ENCODE peak calls at places on chromosomes 16 and 17, in six cellular contexts. One of them, this sample, is unnamed.

GRCh38 chr17:2023692-2024571 is 1.2 kb downstream of the RTN4RL1 start:
- DNase-seq in lower lobe of right lung: peak
- DNase-seq in fibroblast of the aortic adventitia: peak
- DNase-seq in IMR-90: peak
- DNase-seq in fibroblast of mammary gland: peak
- DNase-seq in prostate gland: no peak
- DNase-seq in this sample: peak

GRCh38 chr17:18026408-18026776 is 12.6 kb downstream of the ATPAF2 start:
- DNase-seq in fibroblast of mammary gland: peak
- DNase-seq in fibroblast of the aortic adventitia: peak
- DNase-seq in prostate gland: no peak
- DNase-seq in lower lobe of right lung: no peak
- DNase-seq in IMR-90: peak
- DNase-seq in this sample: peak

GRCh38 chr16:88471115-88471514 is 18.0 kb downstream of the ZFPM1 start:
- DNase-seq in lower lobe of right lung: no peak
- DNase-seq in IMR-90: no peak
- DNase-seq in prostate gland: no peak
- DNase-seq in fibroblast of mammary gland: no peak
- DNase-seq in fibroblast of the aortic adventitia: no peak
- DNase-seq in this sample: no peak

GRCh38 chr17:75498726-75499213 is 16.6 kb downstream of the CASKIN2 start:
- DNase-seq in lower lobe of right lung: no peak
- DNase-seq in fibroblast of mammary gland: no peak
- DNase-seq in prostate gland: no peak
- DNase-seq in fibroblast of the aortic adventitia: no peak
- DNase-seq in IMR-90: no peak
- DNase-seq in this sample: no peak

GRCh38 chr16:79609861-79610260 is 9.3 kb upstream of the MAF start:
- DNase-seq in IMR-90: no peak
- DNase-seq in fibroblast of the aortic adventitia: no peak
- DNase-seq in prostate gland: peak
- DNase-seq in lower lobe of right lung: no peak
- DNase-seq in fibroblast of mammary gland: no peak
- DNase-seq in this sample: no peak

GRCh38 chr16:70688266-70688742 is 2.5 kb upstream of the MTSS2 start:
- DNase-seq in fibroblast of the aortic adventitia: peak
- DNase-seq in prostate gland: peak
- DNase-seq in lower lobe of right lung: peak
- DNase-seq in IMR-90: peak
- DNase-seq in fibroblast of mammary gland: peak
- DNase-seq in this sample: no peak

GRCh38 chr17:14923981-14924380 is 341.1 kb downstream of the PMP22 start:
- DNase-seq in prostate gland: no peak
- DNase-seq in lower lobe of right lung: no peak
- DNase-seq in fibroblast of mammary gland: peak
- DNase-seq in fibroblast of the aortic adventitia: no peak
- DNase-seq in IMR-90: peak
- DNase-seq in this sample: peak

GRCh38 chr17:72476134-72476533 is 355.3 kb downstream of the SOX9 start:
- DNase-seq in fibroblast of the aortic adventitia: no peak
- DNase-seq in fibroblast of mammary gland: no peak
- DNase-seq in lower lobe of right lung: no peak
- DNase-seq in IMR-90: no peak
- DNase-seq in prostate gland: no peak
- DNase-seq in this sample: no peak

GRCh38 chr16:70582280-70582978 is 58.8 kb downstream of the SF3B3 start:
- DNase-seq in prostate gland: no peak
- DNase-seq in IMR-90: no peak
- DNase-seq in fibroblast of mammary gland: peak
- DNase-seq in lower lobe of right lung: no peak
- DNase-seq in fibroblast of the aortic adventitia: no peak
- DNase-seq in this sample: no peak

GRCh38 chr17:2398655-2399571 is 1.9 kb downstream of the MNT start:
- DNase-seq in fibroblast of mammary gland: peak
- DNase-seq in fibroblast of the aortic adventitia: peak
- DNase-seq in IMR-90: peak
- DNase-seq in lower lobe of right lung: peak
- DNase-seq in prostate gland: peak
- DNase-seq in this sample: peak

GRCh38 chr17:48882272-48882671 is 10.3 kb upstream of the ATP5MC1 start:
- DNase-seq in prostate gland: no peak
- DNase-seq in IMR-90: no peak
- DNase-seq in lower lobe of right lung: no peak
- DNase-seq in fibroblast of mammary gland: no peak
- DNase-seq in fibroblast of the aortic adventitia: no peak
- DNase-seq in this sample: no peak

GRCh38 chr17:65362826-65363225 is 198.6 kb downstream of the AXIN2 start:
- DNase-seq in IMR-90: peak
- DNase-seq in fibroblast of the aortic adventitia: no peak
- DNase-seq in lower lobe of right lung: no peak
- DNase-seq in prostate gland: no peak
- DNase-seq in fibroblast of mammary gland: peak
- DNase-seq in this sample: no peak

GRCh38 chr16:50224297-50224696 is 42.1 kb upstream of the ADCY7 start:
- DNase-seq in prostate gland: no peak
- DNase-seq in fibroblast of mammary gland: no peak
- DNase-seq in IMR-90: peak
- DNase-seq in fibroblast of the aortic adventitia: no peak
- DNase-seq in lower lobe of right lung: no peak
- DNase-seq in this sample: no peak

GRCh38 chr17:82491196-82491530 is 28.4 kb upstream of the FOXK2 start:
- DNase-seq in fibroblast of mammary gland: no peak
- DNase-seq in lower lobe of right lung: no peak
- DNase-seq in prostate gland: no peak
- DNase-seq in IMR-90: no peak
- DNase-seq in fibroblast of the aortic adventitia: no peak
- DNase-seq in this sample: no peak

GRCh38 chr17:82489851-82490511 is 29.6 kb upstream of the FOXK2 start:
- DNase-seq in lower lobe of right lung: no peak
- DNase-seq in IMR-90: no peak
- DNase-seq in fibroblast of the aortic adventitia: no peak
- DNase-seq in prostate gland: no peak
- DNase-seq in fibroblast of mammary gland: no peak
- DNase-seq in this sample: no peak

GRCh38 chr17:82489117-82489516 is 30.4 kb upstream of the FOXK2 start:
- DNase-seq in fibroblast of mammary gland: peak
- DNase-seq in prostate gland: no peak
- DNase-seq in lower lobe of right lung: no peak
- DNase-seq in fibroblast of the aortic adventitia: peak
- DNase-seq in IMR-90: peak
- DNase-seq in this sample: peak

GRCh38 chr17:82491533-82491932 is 28.0 kb upstream of the FOXK2 start:
- DNase-seq in fibroblast of mammary gland: no peak
- DNase-seq in IMR-90: no peak
- DNase-seq in lower lobe of right lung: no peak
- DNase-seq in prostate gland: no peak
- DNase-seq in fibroblast of the aortic adventitia: no peak
- DNase-seq in this sample: no peak

DNA sequence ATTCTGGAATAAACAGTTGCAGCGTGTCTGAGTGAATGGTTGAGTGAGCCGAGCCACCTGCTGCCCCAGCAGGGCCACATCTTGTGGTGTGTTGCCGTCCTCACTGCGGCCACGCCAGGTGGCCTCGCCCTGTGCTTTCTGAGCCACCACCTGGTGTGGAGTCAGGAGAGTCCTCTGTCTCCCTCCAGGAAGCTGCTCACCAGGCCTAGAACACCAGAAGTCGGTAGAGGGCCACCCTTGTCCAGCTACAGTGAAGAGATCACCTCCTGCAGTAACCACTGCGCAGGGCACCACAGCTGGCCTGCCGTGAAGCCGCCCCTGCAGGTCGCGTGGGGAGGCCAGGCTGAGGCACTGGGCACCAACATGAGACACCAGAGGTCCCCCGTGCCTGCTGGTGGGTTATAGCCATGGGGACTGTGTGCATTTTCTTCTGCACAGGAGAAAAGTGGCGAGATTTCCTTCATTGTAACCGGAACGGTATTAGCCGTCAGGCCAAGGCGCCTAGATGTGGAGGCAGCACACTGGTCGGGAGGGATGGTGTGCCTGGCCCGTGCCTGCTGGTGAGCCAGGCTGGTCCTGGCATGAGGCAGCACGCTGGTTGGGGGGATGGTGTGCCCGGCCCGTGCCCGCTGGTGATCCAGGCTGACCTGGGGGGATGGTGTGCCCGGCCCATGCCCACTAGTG is 28.9 kb upstream of the FOXK2 start:
- DNase-seq in lower lobe of right lung: no peak
- DNase-seq in fibroblast of the aortic adventitia: no peak
- DNase-seq in IMR-90: no peak
- DNase-seq in prostate gland: no peak
- DNase-seq in fibroblast of mammary gland: no peak
- DNase-seq in this sample: no peak
- TF ChIP-seq CTCF in lower lobe of right lung: no peak
- TF ChIP-seq CTCF in fibroblast of the aortic adventitia: no peak
- TF ChIP-seq CTCF in IMR-90: no peak
- TF ChIP-seq CTCF in prostate gland: no peak
- TF ChIP-seq CTCF in fibroblast of mammary gland: no peak
- TF ChIP-seq CTCF in this sample: no peak

DNA sequence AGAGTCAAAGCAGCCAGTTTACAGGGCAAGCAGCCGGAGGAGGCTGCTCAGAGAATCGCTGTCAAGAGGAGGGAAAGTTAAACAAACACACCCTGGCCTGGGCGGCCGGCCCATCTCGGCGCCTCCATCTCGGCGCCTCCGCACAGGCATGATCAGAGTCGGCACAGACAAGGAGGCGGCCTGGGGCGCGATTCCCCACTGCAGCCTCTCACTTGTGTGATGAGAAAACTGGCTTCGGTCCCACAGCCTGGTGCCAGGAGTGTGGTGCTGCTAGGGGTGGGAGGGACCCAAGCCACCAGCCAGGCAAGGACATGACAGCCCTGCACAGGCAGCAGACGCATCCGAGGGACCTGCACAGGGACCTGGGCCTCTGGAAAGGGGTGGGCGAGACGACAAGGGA is 17.7 kb downstream of the SLC38A10 start:
- DNase-seq in lower lobe of right lung: peak
- DNase-seq in prostate gland: peak
- DNase-seq in fibroblast of the aortic adventitia: peak
- DNase-seq in fibroblast of mammary gland: no peak
- DNase-seq in IMR-90: peak
- DNase-seq in this sample: no peak
- H3K4me3 ChIP-seq in lower lobe of right lung: peak
- H3K4me3 ChIP-seq in prostate gland: no peak
- H3K4me3 ChIP-seq in fibroblast of the aortic adventitia: peak
- H3K4me3 ChIP-seq in fibroblast of mammary gland: no peak
- H3K4me3 ChIP-seq in IMR-90: peak
- H3K4me3 ChIP-seq in this sample: no peak

GRCh38 chr17:27573971-27574525 is 56.9 kb upstream of the LGALS9 start:
- DNase-seq in fibroblast of mammary gland: peak
- DNase-seq in IMR-90: peak
- DNase-seq in prostate gland: no peak
- DNase-seq in fibroblast of the aortic adventitia: peak
- DNase-seq in lower lobe of right lung: no peak
- DNase-seq in this sample: peak
- TF ChIP-seq CTCF in fibroblast of mammary gland: no peak
- TF ChIP-seq CTCF in IMR-90: no peak
- TF ChIP-seq CTCF in prostate gland: no peak
- TF ChIP-seq CTCF in fibroblast of the aortic adventitia: peak
- TF ChIP-seq CTCF in lower lobe of right lung: no peak
- TF ChIP-seq CTCF in this sample: no peak

DNA sequence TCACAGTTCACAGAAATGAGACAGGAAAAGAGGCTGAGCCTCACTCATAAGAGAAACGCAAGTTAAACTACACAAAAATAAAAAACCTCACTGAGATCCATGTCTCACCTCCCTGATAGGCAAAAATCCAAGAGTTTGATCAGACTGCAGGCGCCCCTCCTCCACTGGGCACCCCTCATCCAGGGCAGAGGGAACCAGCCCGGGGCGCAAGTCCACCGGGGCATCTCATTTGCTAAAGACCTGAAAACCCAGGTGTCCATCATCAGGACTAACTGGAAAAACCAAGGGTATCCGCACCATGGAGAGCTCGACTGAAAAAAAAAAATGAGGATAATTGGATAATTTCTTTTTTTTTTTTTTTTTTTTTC is 2.6 kb downstream of the HBZ start:
- DNase-seq in fibroblast of the aortic adventitia: no peak
- DNase-seq in IMR-90: no peak
- DNase-seq in lower lobe of right lung: no peak
- DNase-seq in prostate gland: no peak
- DNase-seq in fibroblast of mammary gland: no peak
- DNase-seq in this sample: no peak
- H3K4me3 ChIP-seq in fibroblast of the aortic adventitia: no peak
- H3K4me3 ChIP-seq in IMR-90: peak
- H3K4me3 ChIP-seq in lower lobe of right lung: peak
- H3K4me3 ChIP-seq in prostate gland: no peak
- H3K4me3 ChIP-seq in fibroblast of mammary gland: peak
- H3K4me3 ChIP-seq in this sample: no peak

DNA sequence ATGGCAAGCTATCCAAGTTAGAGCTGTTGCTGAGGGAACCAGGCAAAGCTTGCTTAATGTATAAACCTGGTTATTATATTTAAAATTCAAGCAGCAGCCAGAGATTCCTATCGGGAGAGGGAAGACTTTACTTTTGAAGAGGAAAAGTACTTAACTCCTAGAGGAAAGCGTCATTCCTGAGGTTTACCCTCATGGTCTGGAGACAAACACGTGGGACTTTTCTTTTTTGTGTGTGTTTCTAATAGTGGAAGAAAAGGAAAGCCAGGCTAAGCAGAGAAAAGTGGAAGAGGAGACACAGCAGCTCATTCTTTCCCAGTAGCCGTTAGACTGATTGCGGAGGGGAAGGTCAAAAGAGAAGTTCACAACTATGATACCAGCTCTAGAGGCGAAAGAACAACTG is 40.0 kb upstream of the MYH10 start:
- DNase-seq in fibroblast of the aortic adventitia: peak
- DNase-seq in prostate gland: no peak
- DNase-seq in lower lobe of right lung: no peak
- DNase-seq in fibroblast of mammary gland: no peak
- DNase-seq in IMR-90: peak
- DNase-seq in this sample: no peak
- TF ChIP-seq CTCF in fibroblast of the aortic adventitia: no peak
- TF ChIP-seq CTCF in prostate gland: no peak
- TF ChIP-seq CTCF in lower lobe of right lung: no peak
- TF ChIP-seq CTCF in fibroblast of mammary gland: no peak
- TF ChIP-seq CTCF in IMR-90: no peak
- TF ChIP-seq CTCF in this sample: no peak

DNA sequence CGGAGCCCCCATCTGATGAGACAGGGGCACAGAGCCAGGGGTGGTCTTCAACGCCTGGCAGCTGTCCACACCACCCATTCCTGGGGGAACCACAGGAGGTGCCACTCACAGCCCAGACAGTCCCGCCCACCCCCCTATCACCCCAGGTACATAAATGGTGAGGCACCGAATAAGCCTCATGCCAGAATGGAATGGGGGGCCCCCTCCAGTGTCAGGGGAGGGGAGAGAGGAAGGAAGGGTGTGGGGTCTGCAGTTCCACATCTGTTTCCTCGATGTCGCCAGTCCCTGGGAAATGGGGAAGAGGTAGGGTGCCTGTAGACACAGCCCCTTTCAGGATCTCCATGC is 1.7 kb downstream of the TMC6 start:
- DNase-seq in prostate gland: no peak
- DNase-seq in fibroblast of mammary gland: no peak
- DNase-seq in IMR-90: no peak
- DNase-seq in fibroblast of the aortic adventitia: no peak
- DNase-seq in lower lobe of right lung: no peak
- DNase-seq in this sample: no peak
- H3K4me3 ChIP-seq in prostate gland: no peak
- H3K4me3 ChIP-seq in fibroblast of mammary gland: no peak
- H3K4me3 ChIP-seq in IMR-90: no peak
- H3K4me3 ChIP-seq in fibroblast of the aortic adventitia: no peak
- H3K4me3 ChIP-seq in lower lobe of right lung: peak
- H3K4me3 ChIP-seq in this sample: no peak

This sample was measured in astrocyte of the spinal cord.